ENCODE peak calls at places on chromosomes 11 and 22, in eight cellular contexts. M is body of pancreas; C is H1; V is MM.1S; N is upper lobe of left lung; B is psoas muscle; K is effector memory CD4-positive, alpha-beta T cell; P is GM12878. S is an unnamed sample.

GRCh38 chr11:96130061-96130460 is 206.2 kb upstream of the MTMR2 start:
- DNase-seq in K (no peak), N (no peak), P (no peak), V (no peak), M (no peak), C (no peak), B (no peak), S (no peak)

GRCh38 chr11:20634044-20634443 is 34.6 kb downstream of the SLC6A5 start:
- DNase-seq in P (no peak), N (no peak), K (no peak), V (no peak), M (no peak), C (no peak), B (no peak), S (no peak)

GRCh38 chr22:38706101-38706884 is 549 bp downstream of the GTPBP1 start:
- DNase-seq in B (peak; percentile 53), P (no peak), M (peak; percentile 51), K (no peak), N (peak; percentile 94), C (no peak), V (peak; percentile 52), S (peak; percentile 21)

GRCh38 chr11:70433038-70433437 is 34.7 kb downstream of the CTTN start:
- DNase-seq in P (no peak), M (no peak), N (no peak), K (no peak), C (no peak), V (no peak), B (no peak), S (no peak)

GRCh38 chr22:32541481-32541880 is 66.9 kb downstream of the FBXO7 start:
- DNase-seq in C (no peak), K (no peak), M (no peak), N (no peak), P (no peak), V (no peak), B (no peak), S (no peak)

GRCh38 chr11:75532200-75532972 is 6.6 kb upstream of the GDPD5 start:
- DNase-seq in K (peak; percentile 71), P (peak; percentile 40), M (peak; percentile 79), C (no peak), N (no peak), B (peak; percentile 63), V (peak; percentile 55), S (peak; percentile 45)

GRCh38 chr11:3087821-3088800 is 30.9 kb upstream of the CARS1 start:
- DNase-seq in K (no peak), M (no peak), N (peak; percentile 56), P (no peak), B (no peak), C (no peak), V (no peak), S (no peak)

GRCh38 chr11:69662021-69662698 is 13.0 kb downstream of the LTO1 start:
- DNase-seq in C (no peak), V (no peak), M (peak; percentile 18), N (no peak), B (peak; percentile 60), P (no peak), K (no peak), S (no peak)

GRCh38 chr11:119776031-119776636 is 47.1 kb upstream of the NECTIN1 start:
- DNase-seq in P (no peak), N (no peak), C (no peak), K (no peak), V (no peak), B (no peak), M (no peak), S (no peak)

GRCh38 chr11:45169310-45170072 is 23.1 kb downstream of the PRDM11 start:
- DNase-seq in N (no peak), K (no peak), M (no peak), B (no peak), C (no peak), P (no peak), V (no peak), S (no peak)

GRCh38 chr22:33327348-33327860 is 269.2 kb upstream of the SYN3 start:
- DNase-seq in N (no peak), V (no peak), P (no peak), K (no peak), B (no peak), M (no peak), C (no peak), S (no peak)

GRCh38 chr22:46007003-46007847 is 30.3 kb upstream of the WNT7B start:
- DNase-seq in B (peak; percentile 75), M (peak; percentile 60), N (peak; percentile 90), P (no peak), K (no peak), C (no peak), V (no peak), S (peak; percentile 70)

GRCh38 chr11:92886243-92886905 is 83.1 kb upstream of the MTNR1B start:
- DNase-seq in C (no peak), B (no peak), N (no peak), P (peak; percentile 3), V (peak; percentile 65), K (no peak), M (peak; percentile 54), S (peak; percentile 67)

GRCh38 chr11:118210323-118210722 is 14.5 kb downstream of the JAML start:
- DNase-seq in K (no peak), N (no peak), P (no peak), M (no peak), C (no peak), B (no peak), V (no peak), S (no peak)

GRCh38 chr11:36056160-36056751 is 112.4 kb downstream of the LDLRAD3 start:
- DNase-seq in B (no peak), M (peak; percentile 63), P (no peak), V (no peak), C (no peak), K (no peak), N (peak; percentile 6), S (no peak)

GRCh38 chr11:7538023-7538422 is 24.2 kb downstream of the PPFIBP2 start:
- DNase-seq in P (no peak), C (no peak), B (peak; percentile 63), K (no peak), V (no peak), N (no peak), M (peak; percentile 26), S (no peak)

GRCh38 chr11:103673773-103674172 is 362.7 kb upstream of the DDI1 start:
- DNase-seq in V (no peak), C (no peak), K (no peak), N (no peak), B (no peak), P (no peak), M (no peak), S (no peak)

GRCh38 chr22:27726726-27727449 is 74.7 kb downstream of the MN1 start:
- DNase-seq in K (no peak), V (no peak), B (peak; percentile 62), M (no peak), P (no peak), C (no peak), N (no peak), S (no peak)

GRCh38 chr11:124724854-124725718 is 14.7 kb upstream of the NRGN start:
- DNase-seq in K (no peak), P (peak; percentile 41), M (peak; percentile 33), N (no peak), V (no peak), C (no peak), B (peak; percentile 12), S (no peak)
- H3K4me3 ChIP-seq in K (no peak overlapping the region), P (no peak overlapping the region), M (no peak overlapping the region), N (peak overlapping the region; percentile 24), V (no peak overlapping the region), C (no peak overlapping the region), B (no peak overlapping the region), S (no peak overlapping the region)

GRCh38 chr11:122671270-122671906 is 15.9 kb downstream of the UBASH3B start:
- DNase-seq in B (no peak), N (no peak), C (no peak), M (no peak), V (no peak), P (no peak), K (no peak), S (no peak)

GRCh38 chr11:122666743-122667142 is 11.2 kb downstream of the UBASH3B start:
- DNase-seq in V (no peak), K (no peak), M (no peak), C (no peak), P (no peak), B (no peak), N (no peak), S (no peak)

GRCh38 chr11:122665882-122666281 is 10.4 kb downstream of the UBASH3B start:
- DNase-seq in M (no peak), P (no peak), V (no peak), K (no peak), C (no peak), B (no peak), N (no peak), S (no peak)

GRCh38 chr11:122670131-122670530 is 14.6 kb downstream of the UBASH3B start:
- DNase-seq in N (no peak), C (no peak), B (no peak), P (no peak), V (no peak), M (no peak), K (no peak), S (no peak)

DNA sequence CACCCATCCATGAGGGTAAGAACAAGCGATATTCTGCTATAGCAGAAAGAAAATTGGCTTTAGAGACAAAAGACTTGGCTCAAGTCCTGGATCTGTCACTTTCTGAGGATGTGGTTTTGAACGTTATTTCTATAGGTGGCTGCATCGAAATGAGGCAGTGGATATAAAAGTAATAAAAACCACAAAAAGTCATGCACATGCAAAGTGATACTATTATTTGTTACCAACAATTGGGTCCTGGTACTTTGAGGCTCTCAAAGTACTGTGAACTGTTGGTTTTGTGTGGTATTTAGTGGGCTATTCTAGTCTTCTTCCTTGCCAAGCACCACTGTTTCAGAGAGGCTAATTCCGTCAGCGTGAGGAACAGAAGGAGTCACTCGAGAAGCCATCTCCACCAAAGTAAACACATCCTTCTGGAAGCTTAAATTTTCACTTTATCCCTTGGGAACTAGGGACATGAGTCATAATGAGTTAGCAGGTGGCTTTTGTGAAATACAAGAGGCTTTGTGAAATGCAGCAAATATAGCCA is 13.1 kb downstream of the UBASH3B start:
- DNase-seq in V (no peak), N (no peak), C (no peak), B (no peak), M (no peak), K (no peak), P (no peak), S (no peak)
- H3K27ac ChIP-seq in V (no peak overlapping the region), N (no peak overlapping the region), C (no peak overlapping the region), B (no peak overlapping the region), M (no peak overlapping the region), K (peak overlapping the region; percentile 48), P (no peak overlapping the region), S (no peak overlapping the region)

DNA sequence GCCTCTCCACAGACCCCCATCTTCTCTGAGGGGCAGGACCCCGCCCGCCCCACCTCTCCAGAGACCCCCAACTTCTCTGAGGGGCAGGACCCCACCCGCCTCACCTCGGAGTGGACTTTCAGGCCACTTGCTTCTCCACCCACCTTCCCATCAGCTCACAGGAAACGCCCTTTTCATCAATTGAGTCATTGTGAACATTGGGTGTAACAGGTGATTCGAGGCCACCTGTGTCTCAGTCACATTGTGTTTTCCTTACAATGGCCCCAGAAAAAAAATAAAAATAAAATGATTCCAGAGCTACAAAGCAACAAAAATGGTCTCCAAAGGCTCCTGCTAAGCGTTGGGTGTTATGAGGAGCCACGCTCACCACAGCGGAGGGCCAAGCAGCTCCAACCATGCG is 36.0 kb downstream of the BRD1 start:
- DNase-seq in N (no peak), M (no peak), C (no peak), K (no peak), V (no peak), B (no peak), P (no peak), S (no peak)
- H3K4me3 ChIP-seq in N (no peak overlapping the region), M (no peak overlapping the region), C (no peak overlapping the region), K (no peak overlapping the region), V (no peak overlapping the region), B (no peak overlapping the region), P (no peak overlapping the region), S (no peak overlapping the region)

GRCh38 chr22:29907753-29908515 is 25.0 kb downstream of the MTMR3 start:
- DNase-seq in M (peak; percentile 95), B (peak; percentile 78), P (no peak), V (no peak), N (no peak), C (no peak), K (no peak), S (peak; percentile 91)
- H3K27ac ChIP-seq in M (peak overlapping the region; percentile 42), B (peak overlapping the region; percentile 74), P (no peak overlapping the region), V (no peak overlapping the region), N (peak overlapping the region; percentile 44), C (no peak overlapping the region), K (no peak overlapping the region), S (no peak overlapping the region)

S was measured in prostate gland.